ENCODE peak calls at places on chromosomes 13 and 19, in eight cellular contexts. R, Y, E, U, A, O, T and G are unnamed samples.

GRCh38 chr13:85806553-85807175 is 7.4 kb upstream of the SLITRK6 start:
- DNase-seq in R (no peak), T (peak), Y (peak), U (peak), A (peak), O (no peak), E (peak), G (peak)

GRCh38 chr13:20258208-20258962 is 26.3 kb upstream of the GJB6 start:
- DNase-seq in Y (no peak), U (no peak), T (no peak), O (no peak), A (no peak), R (no peak), E (no peak), G (no peak)

GRCh38 chr19:30570194-30570593 is 198.0 kb downstream of the ZNF536 start:
- DNase-seq in A (no peak), Y (no peak), R (no peak), T (no peak), U (no peak), O (no peak), E (no peak), G (no peak)

GRCh38 chr13:27808866-27809546 is 16.7 kb downstream of the GSX1 start:
- DNase-seq in U (no peak), Y (no peak), A (no peak), T (peak), R (no peak), O (no peak), E (no peak), G (no peak)

GRCh38 chr19:30522359-30522758 is 150.2 kb downstream of the ZNF536 start:
- DNase-seq in T (no peak), E (no peak), A (no peak), Y (no peak), O (no peak), R (no peak), U (no peak), G (no peak)

GRCh38 chr13:36345438-36346221 is 564 bp downstream of the SPART start:
- DNase-seq in R (peak), U (peak), Y (no peak), O (peak), E (peak), A (peak), T (no peak), G (peak)

GRCh38 chr19:50815443-50815842 is 8.1 kb downstream of the KLK1 start:
- DNase-seq in O (no peak), T (no peak), Y (no peak), U (no peak), A (no peak), E (no peak), R (no peak), G (no peak)

GRCh38 chr13:79548886-79549285 is 67.9 kb downstream of the NDFIP2 start:
- DNase-seq in A (peak), O (no peak), T (peak), R (no peak), Y (no peak), U (peak), E (peak), G (no peak)

GRCh38 chr13:19155321-19155861 is 26.2 kb downstream of the TUBA3C start:
- DNase-seq in R (no peak), O (no peak), E (no peak), A (no peak), U (no peak), Y (no peak), T (no peak), G (no peak)

GRCh38 chr19:33204136-33204973 is 10.2 kb downstream of the LRP3 start:
- DNase-seq in E (no peak), O (no peak), Y (no peak), R (no peak), U (no peak), T (no peak), A (no peak), G (no peak)

GRCh38 chr13:111568290-111568689 is 247.8 kb downstream of the TEX29 start:
- DNase-seq in E (no peak), Y (no peak), U (no peak), A (no peak), O (no peak), R (no peak), T (no peak), G (no peak)

GRCh38 chr13:112032186-112032835 is 34.6 kb upstream of the SOX1 start:
- DNase-seq in Y (no peak), T (peak), O (no peak), R (no peak), U (no peak), A (peak), E (no peak), G (peak)

GRCh38 chr19:55095260-55096060 is 19.8 kb downstream of the EPS8L1 start:
- DNase-seq in Y (no peak), O (peak), U (no peak), A (no peak), E (no peak), R (no peak), T (no peak), G (no peak)

GRCh38 chr13:95870421-95870820 is 182.8 kb downstream of the UGGT2 start:
- DNase-seq in T (no peak), R (no peak), E (no peak), U (no peak), O (no peak), A (no peak), Y (no peak), G (no peak)

GRCh38 chr19:37905936-37906867 is at the start of gene WDR87:
- DNase-seq in R (no peak), Y (no peak), T (peak), O (peak), E (peak), U (peak), A (no peak), G (peak)
- TF ChIP-seq CTCF in R (no peak), Y (no peak), T (no peak), O (no peak), E (peak), U (peak), A (no peak), G (peak)

GRCh38 chr13:103273825-103274224 is 207.6 kb upstream of the SLC10A2 start:
- DNase-seq in E (no peak), Y (no peak), O (no peak), A (no peak), U (no peak), T (no peak), R (no peak), G (no peak)
- TF ChIP-seq CTCF in E (no peak), Y (no peak), O (no peak), A (no peak), U (no peak), T (no peak), R (no peak), G (no peak)

GRCh38 chr19:42028304-42029216 is 34.5 kb upstream of the ATP1A3 start:
- DNase-seq in T (peak), R (no peak), Y (no peak), A (no peak), U (no peak), O (peak), E (no peak), G (no peak)
- TF ChIP-seq CTCF in T (peak), R (no peak), Y (peak), A (peak), U (peak), O (peak), E (peak), G (peak)

GRCh38 chr13:43874512-43875092 is 4.9 kb downstream of the CCDC122 start:
- DNase-seq in E (peak), T (peak), U (peak), R (no peak), O (no peak), A (peak), Y (no peak), G (no peak)
- TF ChIP-seq CTCF in E (peak), T (peak), U (peak), R (no peak), O (no peak), A (peak), Y (peak), G (peak)

DNA sequence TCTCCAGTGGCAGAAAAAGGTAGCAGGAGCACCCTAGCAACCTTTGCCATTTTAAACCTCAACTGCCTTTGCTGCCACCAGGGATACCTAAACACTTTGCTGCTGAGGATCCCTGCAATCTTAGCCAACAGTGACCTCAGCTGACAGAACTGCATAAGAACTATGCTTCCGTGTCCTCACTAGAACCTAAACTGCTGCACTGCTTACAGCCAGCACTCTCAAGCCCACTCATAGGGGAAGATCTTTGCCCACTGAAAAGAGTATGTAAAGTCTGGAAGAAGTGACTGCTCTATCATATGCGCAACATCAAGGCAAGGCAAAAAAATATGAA is 270.0 kb upstream of the PCDH20 start:
- DNase-seq in R (no peak), E (no peak), Y (no peak), O (peak), U (peak), T (no peak), A (no peak), G (no peak)
- TF ChIP-seq CTCF in R (no peak), E (no peak), Y (peak), O (peak), U (peak), T (peak), A (no peak), G (no peak)